ENCODE peak calls at places on chromosomes 6 and 20, in five cellular contexts. V, X, H, S and U are unnamed samples.

GRCh38 chr6:35052694-35053565 is 88.2 kb downstream of the TCP11 start:
- DNase-seq in V (no peak), X (no peak), H (no peak), S (no peak), U (no peak)

GRCh38 chr6:157912326-157912725 is 69.3 kb upstream of the SYNJ2 start:
- DNase-seq in V (no peak), X (no peak), H (no peak), S (no peak), U (no peak)

GRCh38 chr6:56909115-56909907 is 45.6 kb upstream of the BEND6 start:
- DNase-seq in V (no peak), X (no peak), H (no peak), S (no peak), U (no peak)

GRCh38 chr20:14220986-14221385 is 116.4 kb downstream of the FLRT3 start:
- DNase-seq in V (no peak), X (no peak), H (no peak), S (no peak), U (no peak)

GRCh38 chr6:146410851-146411595 is 132.6 kb upstream of the RAB32 start:
- DNase-seq in V (no peak), X (no peak), H (no peak), S (no peak), U (no peak)

GRCh38 chr6:140048202-140048790 is 673.8 kb upstream of the CITED2 start:
- DNase-seq in V (no peak), X (no peak), H (no peak), S (no peak), U (no peak)

GRCh38 chr6:125639621-125640020 is 109.8 kb upstream of the HEY2 start:
- DNase-seq in V (no peak), X (no peak), H (no peak), S (no peak), U (no peak)

GRCh38 chr20:21102691-21103311 is 3.4 kb downstream of the LINC00237 start:
- DNase-seq in V (peak), X (no peak), H (no peak), S (no peak), U (no peak)

GRCh38 chr20:62044671-62045070 is 21.0 kb downstream of the TAF4 start:
- DNase-seq in V (no peak), X (no peak), H (no peak), S (no peak), U (no peak)

GRCh38 chr6:7636151-7636550 is 46.2 kb downstream of the SNRNP48 start:
- DNase-seq in V (no peak), X (no peak), H (peak), S (no peak), U (no peak)

GRCh38 chr6:102813489-102814275 is 1420.2 kb downstream of the GRIK2 start:
- DNase-seq in V (no peak), X (no peak), H (no peak), S (no peak), U (peak)

GRCh38 chr6:23647045-23647444 is 479.0 kb upstream of the NRSN1 start:
- DNase-seq in V (no peak), X (no peak), H (no peak), S (no peak), U (no peak)

GRCh38 chr6:107670792-107671199 is 153.3 kb downstream of the SCML4 start:
- DNase-seq in V (peak), X (no peak), H (no peak), S (peak), U (no peak)

GRCh38 chr6:13164316-13164715 is 164.0 kb downstream of the TBC1D7 start:
- DNase-seq in V (no peak), X (no peak), H (no peak), S (no peak), U (no peak)

GRCh38 chr20:2350606-2351005 is 30.1 kb upstream of the TGM6 start:
- DNase-seq in V (no peak), X (no peak), H (no peak), S (no peak), U (no peak)
- TF ChIP-seq ZBTB33 in V (no peak), X (no peak), H (no peak), S (no peak), U (no peak)

GRCh38 chr20:46127396-46128010 is 9.4 kb downstream of the CD40 start:
- DNase-seq in V (no peak), X (no peak), H (no peak), S (no peak), U (no peak)

GRCh38 chr20:46129955-46130481 is 11.9 kb downstream of the CD40 start:
- DNase-seq in V (no peak), X (no peak), H (no peak), S (peak), U (no peak)

GRCh38 chr20:46128310-46129151 is 10.4 kb downstream of the CD40 start:
- DNase-seq in V (peak), X (peak), H (peak), S (no peak), U (no peak)

GRCh38 chr20:46123482-46124245 is 5.5 kb downstream of the CD40 start:
- DNase-seq in V (no peak), X (no peak), H (no peak), S (no peak), U (no peak)

DNA sequence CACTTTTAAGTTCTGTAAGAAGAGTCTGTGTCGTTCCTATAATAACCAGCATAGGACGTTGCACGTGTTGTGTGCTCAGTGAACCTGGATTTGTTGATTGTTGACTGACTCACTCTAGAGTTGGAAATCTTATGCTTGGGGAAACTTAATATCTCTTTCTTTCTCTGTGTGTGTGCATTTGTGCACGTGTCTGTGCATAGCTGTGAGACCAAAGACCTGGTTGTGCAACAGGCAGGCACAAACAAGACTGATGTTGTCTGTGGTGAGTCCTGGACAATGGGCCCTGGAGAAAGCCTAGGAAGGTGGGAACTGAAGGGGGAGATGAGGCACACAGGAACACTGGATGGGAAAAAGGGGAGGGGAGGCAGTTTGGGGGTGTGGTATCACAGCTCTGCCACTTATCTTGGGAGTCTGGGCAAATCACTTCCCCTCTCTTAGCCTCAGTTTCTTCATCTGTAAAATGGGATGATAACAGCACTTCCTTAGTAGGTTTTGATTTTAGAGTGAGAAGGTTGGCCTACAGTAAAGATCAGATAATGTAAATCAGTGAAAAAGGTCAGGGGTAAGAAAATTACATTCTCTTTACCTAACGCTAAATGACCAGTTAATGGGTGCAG is 8.4 kb downstream of the CD40 start:
- DNase-seq in V (no peak), X (no peak), H (peak), S (no peak), U (no peak)
- TF ChIP-seq JUND in V (no peak), X (no peak), H (no peak), S (no peak), U (no peak)

DNA sequence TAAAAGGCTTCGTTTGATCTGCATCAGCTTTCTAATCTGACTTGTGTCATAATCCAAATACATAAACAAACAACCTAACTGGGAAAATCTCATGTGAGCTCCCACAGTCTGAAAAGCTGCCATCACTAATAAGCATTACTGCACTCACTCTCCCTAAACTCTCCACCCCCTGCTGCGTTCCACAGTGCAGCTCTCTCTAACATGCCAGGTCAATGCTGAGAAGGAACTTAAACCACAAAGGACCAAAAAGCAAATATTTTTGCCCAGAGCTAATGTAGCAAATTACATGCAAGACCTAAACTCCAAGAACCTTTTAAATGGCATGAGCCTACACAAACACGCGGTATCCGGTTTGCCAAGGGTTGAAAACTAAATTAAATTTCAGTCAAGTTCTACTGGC is 542.3 kb upstream of the JARID2 start:
- DNase-seq in V (no peak), X (no peak), H (no peak), S (no peak), U (no peak)
- TF ChIP-seq ZBTB33 in V (no peak), X (no peak), H (no peak), S (no peak), U (no peak)

GRCh38 chr20:58402827-58403226 is 13.8 kb downstream of the VAPB start:
- DNase-seq in V (no peak), X (no peak), H (no peak), S (peak), U (no peak)
- TF ChIP-seq JUND in V (no peak), X (no peak), H (no peak), S (no peak), U (no peak)

DNA sequence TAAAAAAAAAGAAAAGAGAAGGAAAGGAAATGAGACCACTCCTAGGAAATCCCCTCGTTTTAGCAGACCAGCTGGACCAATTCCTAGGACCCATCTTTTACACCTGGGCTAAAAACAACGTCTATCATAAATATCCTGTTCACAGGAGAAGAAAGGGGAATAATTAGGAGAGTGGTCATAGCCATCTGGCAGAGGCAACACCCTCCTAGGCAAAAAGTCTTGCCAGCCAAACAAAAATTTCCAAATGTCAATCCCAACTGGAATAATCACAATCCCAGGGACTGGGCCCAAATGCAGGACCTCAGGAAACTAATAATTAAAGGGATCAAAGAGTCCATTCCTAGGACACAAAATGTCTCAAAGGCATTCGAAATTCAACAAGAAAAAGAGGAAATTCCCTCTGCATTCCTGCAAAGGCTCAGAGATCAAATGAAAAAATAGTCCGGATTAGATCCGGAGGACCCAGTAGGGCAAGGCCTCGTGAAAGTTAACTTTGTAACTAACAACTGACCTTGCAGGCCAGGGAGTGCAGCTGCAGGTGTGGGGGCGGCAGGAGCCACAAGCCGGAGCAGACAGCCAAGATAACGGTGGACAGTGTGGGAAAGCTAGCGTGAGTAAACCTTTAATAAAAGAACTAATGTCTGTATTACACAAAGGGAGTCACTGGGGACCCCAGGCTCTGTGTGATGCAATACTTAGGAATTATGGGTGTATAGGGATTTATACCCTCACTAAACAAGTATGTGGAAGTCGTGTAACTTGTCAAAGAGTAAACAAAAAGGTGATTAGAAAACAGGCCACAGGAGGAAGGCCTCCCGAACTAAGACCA is 11.7 kb downstream of the LCA5 start:
- DNase-seq in V (no peak), X (peak), H (peak), S (no peak), U (no peak)
- TF ChIP-seq ZBTB33 in V (no peak), X (no peak), H (no peak), S (no peak), U (no peak)

GRCh38 chr6:63802606-63803206 is 167.1 kb downstream of the PHF3 start:
- DNase-seq in V (peak), X (no peak), H (peak), S (no peak), U (no peak)
- TF ChIP-seq JUND in V (no peak), X (no peak), H (no peak), S (no peak), U (no peak)

GRCh38 chr20:5513975-5514516 is 197.3 kb upstream of the PROKR2 start:
- DNase-seq in V (no peak), X (no peak), H (peak), S (no peak), U (peak)

GRCh38 chr20:5511505-5511904 is 194.8 kb upstream of the PROKR2 start:
- DNase-seq in V (no peak), X (no peak), H (no peak), S (no peak), U (no peak)

GRCh38 chr20:5511082-5511481 is 194.3 kb upstream of the PROKR2 start:
- DNase-seq in V (no peak), X (no peak), H (no peak), S (no peak), U (no peak)

GRCh38 chr20:5510446-5510845 is 193.7 kb upstream of the PROKR2 start:
- DNase-seq in V (no peak), X (no peak), H (no peak), S (no peak), U (no peak)

DNA sequence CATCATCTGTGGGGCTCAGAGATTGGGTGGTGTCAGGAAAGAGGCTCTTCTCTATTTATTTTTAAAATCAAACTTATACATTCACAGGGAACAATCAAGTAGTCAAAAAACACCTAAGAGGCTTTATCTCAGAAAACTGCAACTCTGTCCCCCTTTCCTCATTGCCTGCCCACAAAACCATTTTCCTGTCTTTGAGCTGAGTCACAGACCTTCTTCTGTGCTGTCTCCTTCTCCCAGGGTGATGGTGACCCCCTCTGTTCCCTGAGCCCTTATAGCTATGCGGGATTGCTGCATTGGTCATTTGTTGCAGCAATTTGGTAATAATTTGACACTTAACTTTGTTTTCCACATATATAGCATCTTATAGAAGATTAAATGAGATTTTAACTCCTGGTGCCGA is 195.2 kb upstream of the PROKR2 start:
- DNase-seq in V (no peak), X (no peak), H (no peak), S (no peak), U (no peak)
- TF ChIP-seq ZBTB33 in V (no peak), X (no peak), H (no peak), S (no peak), U (no peak)

DNA sequence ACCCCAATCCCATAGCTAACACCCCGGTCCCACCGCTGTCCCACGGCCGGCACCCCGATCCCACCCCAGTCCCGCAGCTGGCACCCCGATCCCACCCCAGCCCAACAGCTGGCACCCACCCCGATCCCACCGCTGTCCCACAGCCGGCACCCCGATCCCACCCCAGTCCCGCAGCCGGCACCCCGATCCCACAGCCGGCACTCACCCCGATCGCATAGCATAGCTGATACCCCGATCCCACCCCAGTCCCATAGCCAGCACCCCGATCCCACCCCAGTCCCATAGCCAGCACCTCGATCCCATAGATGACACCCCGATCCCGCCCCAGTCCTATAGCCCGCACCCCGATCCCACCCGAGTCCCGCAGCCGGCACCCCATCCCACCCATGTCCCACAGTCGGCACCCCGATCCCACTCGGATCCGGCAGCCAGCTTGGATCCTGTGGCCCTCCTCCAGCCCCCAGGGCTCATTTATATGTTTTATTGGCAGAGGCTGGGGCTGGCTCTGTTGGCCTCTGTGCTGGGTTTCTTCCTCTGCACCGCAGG is 872 bp upstream of the GMEB2 start:
- DNase-seq in V (no peak), X (peak), H (no peak), S (no peak), U (no peak)
- TF ChIP-seq JUND in V (no peak), X (no peak), H (no peak), S (no peak), U (no peak)

GRCh38 chr6:163415620-163416379 is 1.3 kb downstream of the QKI start:
- DNase-seq in V (peak), X (peak), H (peak), S (peak), U (no peak)
- TF ChIP-seq ZBTB33 in V (peak), X (peak), H (no peak), S (no peak), U (no peak)